ENCODE peak calls at places on chromosomes 16 and 17, in five cellular contexts. P, X, G, R and L are unnamed samples. For H3K4me1, the result is how much of the 10 kb centered on the place peaks cover.

GRCh38 chr17:48026503-48027321 is 10.9 kb downstream of the COPZ2 start:
- DNase-seq in X (peak), P (peak), R (peak), G (peak), L (peak)

GRCh38 chr17:45087496-45087975 is 26.4 kb downstream of the NMT1 start:
- DNase-seq in P (peak), X (no peak), G (no peak), R (no peak), L (no peak)

GRCh38 chr16:89453662-89454321 is 36.6 kb downstream of the ANKRD11 start:
- DNase-seq in X (no peak), R (peak), P (peak), G (no peak), L (no peak)

GRCh38 chr17:73227944-73228343 is 33.7 kb downstream of the CPSF4L start:
- DNase-seq in P (no peak), G (no peak), R (no peak), X (no peak), L (no peak)

GRCh38 chr16:19137201-19137601 is 23.4 kb downstream of the ITPRIPL2 start:
- DNase-seq in X (no peak), R (no peak), G (no peak), P (no peak), L (no peak)

GRCh38 chr17:49193513-49194296 is 16.7 kb downstream of the GNGT2 start:
- DNase-seq in X (peak), P (peak), R (peak), G (peak), L (no peak)

GRCh38 chr17:45325810-45326209 is 9.0 kb upstream of the MAP3K14 start:
- DNase-seq in G (no peak), R (peak), X (no peak), P (no peak), L (no peak)

GRCh38 chr17:52227926-52228325 is 69.4 kb upstream of the CA10 start:
- DNase-seq in X (no peak), G (no peak), P (no peak), R (no peak), L (no peak)

GRCh38 chr17:43907425-43907981 is at the start of gene MPP2:
- DNase-seq in P (peak), G (peak), R (peak), X (peak), L (no peak)

GRCh38 chr16:89357055-89357454 is 133.3 kb downstream of the ANKRD11 start:
- DNase-seq in G (no peak), R (no peak), X (no peak), P (no peak), L (no peak)

DNA sequence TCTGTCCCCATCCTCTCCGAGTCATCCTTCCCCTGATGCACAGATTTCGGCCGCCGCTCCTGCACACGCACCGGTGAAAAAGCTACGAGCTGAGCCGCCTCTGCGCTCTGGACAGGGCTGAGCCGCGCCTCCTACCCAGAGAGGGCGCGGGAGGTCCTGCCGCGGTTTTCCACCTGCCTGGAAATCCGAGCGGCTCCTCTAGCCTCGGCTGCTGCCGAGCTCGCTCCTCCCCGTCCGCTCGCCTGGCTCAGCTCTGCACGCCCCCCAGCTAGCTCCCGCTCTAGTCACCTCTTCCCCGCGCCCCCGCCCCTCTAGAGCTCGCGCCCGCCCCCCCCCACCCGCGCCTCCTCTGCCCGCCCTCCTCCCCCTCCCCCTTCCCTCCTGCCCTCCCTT is 198 bp upstream of the SHISA9 start:
- DNase-seq in P (peak), G (peak), X (no peak), R (no peak), L (no peak)
- H3K4me3 ChIP-seq in P (no peak), G (no peak), X (no peak), R (no peak), L (no peak)

GRCh38 chr17:69525920-69526841 is 111.7 kb downstream of the MAP2K6 start:
- DNase-seq in X (peak), R (peak), P (peak), G (peak), L (no peak)

GRCh38 chr17:69524854-69525253 is 110.4 kb downstream of the MAP2K6 start:
- DNase-seq in P (no peak), G (no peak), R (no peak), X (no peak), L (no peak)

GRCh38 chr17:69523252-69523861 is 108.9 kb downstream of the MAP2K6 start:
- DNase-seq in G (peak), P (peak), R (no peak), X (peak), L (no peak)

GRCh38 chr17:69533481-69534234 is 119.2 kb downstream of the MAP2K6 start:
- DNase-seq in R (no peak), X (no peak), P (no peak), G (no peak), L (no peak)

DNA sequence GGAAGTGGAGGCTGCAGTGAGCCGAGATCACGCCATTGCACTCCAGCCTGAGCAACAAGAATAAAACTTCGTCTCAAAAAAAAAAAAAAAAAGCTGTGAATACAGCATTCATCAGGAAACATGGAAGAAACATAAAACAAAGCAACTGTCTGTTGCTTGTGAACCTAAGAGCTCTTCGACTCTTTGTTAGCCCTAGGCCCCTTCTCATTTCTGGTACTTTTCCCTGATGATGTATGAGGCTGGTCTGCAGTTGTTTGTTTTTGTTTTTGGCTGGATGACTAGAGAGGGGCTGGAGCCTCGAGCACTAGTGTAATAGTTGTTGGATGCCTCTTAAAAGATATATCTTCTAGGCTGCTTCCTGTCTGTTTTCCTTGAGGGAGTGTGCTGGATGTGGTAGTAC is 113.5 kb downstream of the MAP2K6 start:
- DNase-seq in P (no peak), G (no peak), R (no peak), X (no peak), L (no peak)
- H3K4me1 ChIP-seq in P (under half), G (under half), R (under half), X (under half), L (under half)

DNA sequence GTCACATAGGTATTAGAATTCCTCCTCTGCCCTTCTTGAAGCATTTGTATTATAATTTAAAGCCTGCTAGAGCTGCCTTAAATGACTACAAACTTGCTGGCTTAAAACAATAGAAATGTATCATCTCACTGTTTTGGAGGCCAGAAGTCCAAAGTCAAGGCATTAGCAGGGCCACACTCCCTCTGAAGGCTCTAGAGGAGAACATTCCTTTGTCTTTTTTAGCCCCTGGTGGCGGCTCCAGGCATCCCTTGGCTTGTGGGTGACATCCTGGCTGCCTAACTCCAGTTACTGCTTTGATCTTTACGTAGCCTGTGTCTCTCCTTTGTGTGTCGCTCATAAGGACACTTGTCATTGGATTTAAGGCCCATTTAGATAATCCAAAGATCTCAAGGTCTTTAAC is 186.6 kb upstream of the SALL1 start:
- DNase-seq in R (no peak), P (no peak), G (no peak), X (no peak), L (no peak)
- TF ChIP-seq CTCF in R (no peak), P (no peak), G (no peak), X (no peak), L (no peak)

DNA sequence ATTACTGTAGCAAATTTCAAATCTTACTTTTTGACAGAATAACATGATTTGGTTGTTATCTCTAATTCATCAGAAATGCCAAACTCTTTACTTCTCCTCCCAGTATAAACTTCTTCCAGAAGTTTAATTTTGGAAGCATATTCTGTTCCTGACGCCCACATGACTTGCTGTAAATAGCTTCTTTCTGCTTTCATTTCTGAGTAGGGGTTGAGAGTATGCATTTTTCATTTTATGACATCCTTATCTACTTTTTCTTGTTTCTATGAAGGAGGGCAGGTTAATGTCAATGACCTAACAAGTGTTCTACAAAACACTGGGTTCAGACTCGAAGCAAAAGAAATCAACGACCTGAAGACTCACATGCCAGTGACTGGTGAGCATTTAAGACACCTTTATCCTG is 36.6 kb upstream of the EFCAB3 start:
- DNase-seq in P (no peak), X (no peak), R (no peak), G (no peak), L (no peak)
- H3K4me3 ChIP-seq in P (no peak), X (no peak), R (no peak), G (no peak), L (no peak)

GRCh38 chr16:5328546-5328945 is 231.0 kb upstream of the EEF2KMT start:
- DNase-seq in R (no peak), G (peak), P (no peak), X (no peak), L (no peak)

GRCh38 chr16:5323742-5324141 is 226.1 kb upstream of the EEF2KMT start:
- DNase-seq in G (no peak), P (no peak), R (no peak), X (no peak), L (no peak)

GRCh38 chr16:5323284-5323683 is 225.7 kb upstream of the EEF2KMT start:
- DNase-seq in R (no peak), P (no peak), G (no peak), X (no peak), L (no peak)

GRCh38 chr16:5325932-5326331 is 228.3 kb upstream of the EEF2KMT start:
- DNase-seq in G (no peak), P (no peak), R (no peak), X (no peak), L (no peak)

DNA sequence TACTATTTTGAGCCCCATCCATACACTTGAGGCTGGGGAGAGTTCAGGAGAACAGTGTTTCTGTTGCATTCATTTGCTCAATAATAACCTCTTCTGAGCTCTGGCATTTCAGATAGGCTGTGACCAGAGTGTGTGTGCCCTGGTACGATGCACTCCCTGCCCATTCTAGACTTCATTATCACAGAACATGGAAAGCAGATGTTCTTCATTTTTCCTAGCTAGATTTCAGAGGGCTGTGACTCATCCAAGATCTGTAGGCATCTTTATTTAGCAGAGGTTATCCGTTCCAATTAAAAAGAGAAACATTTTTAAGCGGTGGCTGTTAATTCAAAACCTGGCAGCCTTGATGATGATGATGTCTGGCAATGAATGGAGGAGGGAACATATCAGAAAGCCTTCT is 228.8 kb upstream of the EEF2KMT start:
- DNase-seq in X (no peak), P (no peak), G (no peak), R (no peak), L (no peak)
- H3K4me1 ChIP-seq in X (under half), P (under half), G (under half), R (under half), L (under half)

DNA sequence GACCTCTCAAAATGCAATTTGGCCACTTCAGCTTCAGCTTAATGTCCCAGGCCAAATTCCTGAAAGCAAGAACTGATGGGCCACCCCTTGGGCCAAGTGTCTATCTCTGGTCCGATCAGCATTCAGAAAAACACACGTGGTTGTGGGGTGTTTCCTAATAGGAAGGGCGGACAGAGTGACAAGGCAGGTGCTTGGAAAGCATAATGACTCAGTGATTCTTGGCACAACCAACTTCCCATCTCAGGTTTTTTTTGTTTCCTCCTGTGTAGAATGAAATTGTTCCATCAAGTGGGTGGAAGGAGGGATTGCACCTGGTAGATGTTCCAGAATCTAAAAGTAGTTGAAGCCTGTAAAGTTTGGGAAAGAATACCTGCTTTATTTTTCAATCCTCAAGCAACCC is 155.6 kb downstream of the HS3ST2 start:
- DNase-seq in G (no peak), X (no peak), P (no peak), R (no peak), L (no peak)
- TF ChIP-seq CTCF in G (no peak), X (no peak), P (no peak), R (no peak), L (no peak)